ENCODE peak calls at places on chromosomes 11 and 22, in eight cellular contexts. One of them, this sample, is unnamed.

GRCh38 chr11:74339619-74340018 is 28.2 kb upstream of the P4HA3 start:
- DNase-seq in NCI-H748 treated with DMSO at 0.1 percent for 48 hours: no peak
- DNase-seq in NCI-H1930: no peak
- DNase-seq in HAP-1: no peak
- DNase-seq in LoVo: no peak
- DNase-seq in activated CD4-positive, CD25-positive, alpha-beta regulatory T cell: no peak
- DNase-seq in CD8-positive, alpha-beta T cell: no peak
- DNase-seq in uterus: no peak
- DNase-seq in this sample: no peak

GRCh38 chr22:27489265-27489675 is 312.3 kb downstream of the MN1 start:
- DNase-seq in NCI-H748 treated with DMSO at 0.1 percent for 48 hours: no peak
- DNase-seq in NCI-H1930: no peak
- DNase-seq in HAP-1: no peak
- DNase-seq in LoVo: peak
- DNase-seq in activated CD4-positive, CD25-positive, alpha-beta regulatory T cell: no peak
- DNase-seq in CD8-positive, alpha-beta T cell: no peak
- DNase-seq in uterus: no peak
- DNase-seq in this sample: peak

GRCh38 chr11:58963551-58964075 is 24.3 kb downstream of the GLYATL1 start:
- DNase-seq in NCI-H748 treated with DMSO at 0.1 percent for 48 hours: no peak
- DNase-seq in NCI-H1930: no peak
- DNase-seq in HAP-1: no peak
- DNase-seq in LoVo: no peak
- DNase-seq in activated CD4-positive, CD25-positive, alpha-beta regulatory T cell: no peak
- DNase-seq in CD8-positive, alpha-beta T cell: no peak
- DNase-seq in uterus: no peak
- DNase-seq in this sample: peak

GRCh38 chr11:10540546-10540914 is 457 bp downstream of the RNF141 start:
- DNase-seq in NCI-H748 treated with DMSO at 0.1 percent for 48 hours: peak
- DNase-seq in NCI-H1930: no peak
- DNase-seq in HAP-1: peak
- DNase-seq in LoVo: peak
- DNase-seq in activated CD4-positive, CD25-positive, alpha-beta regulatory T cell: no peak
- DNase-seq in CD8-positive, alpha-beta T cell: no peak
- DNase-seq in uterus: no peak
- DNase-seq in this sample: peak

GRCh38 chr11:124415356-124415923 is 9.2 kb downstream of the OR8B4 start:
- DNase-seq in NCI-H748 treated with DMSO at 0.1 percent for 48 hours: peak
- DNase-seq in NCI-H1930: no peak
- DNase-seq in HAP-1: no peak
- DNase-seq in LoVo: peak
- DNase-seq in activated CD4-positive, CD25-positive, alpha-beta regulatory T cell: no peak
- DNase-seq in CD8-positive, alpha-beta T cell: no peak
- DNase-seq in uterus: no peak
- DNase-seq in this sample: peak

GRCh38 chr11:20933958-20934357 is 264.6 kb downstream of the NELL1 start:
- DNase-seq in NCI-H748 treated with DMSO at 0.1 percent for 48 hours: no peak
- DNase-seq in NCI-H1930: no peak
- DNase-seq in HAP-1: no peak
- DNase-seq in LoVo: no peak
- DNase-seq in activated CD4-positive, CD25-positive, alpha-beta regulatory T cell: no peak
- DNase-seq in CD8-positive, alpha-beta T cell: no peak
- DNase-seq in uterus: no peak
- DNase-seq in this sample: no peak

GRCh38 chr11:45745065-45745811 is 59.7 kb upstream of the SLC35C1 start:
- DNase-seq in NCI-H748 treated with DMSO at 0.1 percent for 48 hours: no peak
- DNase-seq in NCI-H1930: no peak
- DNase-seq in HAP-1: no peak
- DNase-seq in LoVo: no peak
- DNase-seq in activated CD4-positive, CD25-positive, alpha-beta regulatory T cell: no peak
- DNase-seq in CD8-positive, alpha-beta T cell: no peak
- DNase-seq in uterus: peak
- DNase-seq in this sample: no peak

GRCh38 chr11:64670975-64671374 is 52.0 kb downstream of the NRXN2 start:
- DNase-seq in NCI-H748 treated with DMSO at 0.1 percent for 48 hours: no peak
- DNase-seq in NCI-H1930: no peak
- DNase-seq in HAP-1: no peak
- DNase-seq in LoVo: no peak
- DNase-seq in activated CD4-positive, CD25-positive, alpha-beta regulatory T cell: no peak
- DNase-seq in CD8-positive, alpha-beta T cell: no peak
- DNase-seq in uterus: no peak
- DNase-seq in this sample: no peak

GRCh38 chr22:45235101-45235777 is 5.5 kb downstream of the KIAA0930 start:
- DNase-seq in NCI-H748 treated with DMSO at 0.1 percent for 48 hours: no peak
- DNase-seq in NCI-H1930: no peak
- DNase-seq in HAP-1: no peak
- DNase-seq in LoVo: no peak
- DNase-seq in activated CD4-positive, CD25-positive, alpha-beta regulatory T cell: no peak
- DNase-seq in CD8-positive, alpha-beta T cell: no peak
- DNase-seq in uterus: no peak
- DNase-seq in this sample: no peak

GRCh38 chr22:39311592-39312400 is 7.6 kb downstream of the RPL3 start:
- DNase-seq in NCI-H748 treated with DMSO at 0.1 percent for 48 hours: no peak
- DNase-seq in NCI-H1930: no peak
- DNase-seq in HAP-1: peak
- DNase-seq in LoVo: peak
- DNase-seq in activated CD4-positive, CD25-positive, alpha-beta regulatory T cell: no peak
- DNase-seq in CD8-positive, alpha-beta T cell: no peak
- DNase-seq in uterus: no peak
- DNase-seq in this sample: no peak

GRCh38 chr22:36323855-36324331 is 63.9 kb downstream of the MYH9 start:
- DNase-seq in NCI-H748 treated with DMSO at 0.1 percent for 48 hours: no peak
- DNase-seq in NCI-H1930: no peak
- DNase-seq in HAP-1: no peak
- DNase-seq in LoVo: no peak
- DNase-seq in activated CD4-positive, CD25-positive, alpha-beta regulatory T cell: no peak
- DNase-seq in CD8-positive, alpha-beta T cell: peak
- DNase-seq in uterus: peak
- DNase-seq in this sample: peak

GRCh38 chr11:67563354-67564114 is 20.1 kb upstream of the GSTP1 start:
- DNase-seq in NCI-H748 treated with DMSO at 0.1 percent for 48 hours: no peak
- DNase-seq in NCI-H1930: no peak
- DNase-seq in HAP-1: peak
- DNase-seq in LoVo: peak
- DNase-seq in activated CD4-positive, CD25-positive, alpha-beta regulatory T cell: no peak
- DNase-seq in CD8-positive, alpha-beta T cell: no peak
- DNase-seq in uterus: peak
- DNase-seq in this sample: peak

GRCh38 chr11:47314992-47315391 is 37.5 kb downstream of the MYBPC3 start:
- DNase-seq in NCI-H748 treated with DMSO at 0.1 percent for 48 hours: no peak
- DNase-seq in NCI-H1930: no peak
- DNase-seq in HAP-1: no peak
- DNase-seq in LoVo: no peak
- DNase-seq in activated CD4-positive, CD25-positive, alpha-beta regulatory T cell: no peak
- DNase-seq in CD8-positive, alpha-beta T cell: no peak
- DNase-seq in uterus: no peak
- DNase-seq in this sample: no peak

GRCh38 chr22:46008836-46009596 is 32.1 kb upstream of the WNT7B start:
- DNase-seq in NCI-H748 treated with DMSO at 0.1 percent for 48 hours: no peak
- DNase-seq in NCI-H1930: no peak
- DNase-seq in HAP-1: no peak
- DNase-seq in LoVo: no peak
- DNase-seq in activated CD4-positive, CD25-positive, alpha-beta regulatory T cell: no peak
- DNase-seq in CD8-positive, alpha-beta T cell: no peak
- DNase-seq in uterus: peak
- DNase-seq in this sample: no peak

GRCh38 chr11:110472858-110473257 is 43.1 kb downstream of the FDX1 start:
- DNase-seq in NCI-H748 treated with DMSO at 0.1 percent for 48 hours: no peak
- DNase-seq in NCI-H1930: no peak
- DNase-seq in HAP-1: no peak
- DNase-seq in LoVo: peak
- DNase-seq in activated CD4-positive, CD25-positive, alpha-beta regulatory T cell: no peak
- DNase-seq in CD8-positive, alpha-beta T cell: no peak
- DNase-seq in uterus: no peak
- DNase-seq in this sample: no peak

GRCh38 chr11:94279996-94280395 is 24.4 kb upstream of the IZUMO1R start:
- DNase-seq in NCI-H748 treated with DMSO at 0.1 percent for 48 hours: no peak
- DNase-seq in NCI-H1930: no peak
- DNase-seq in HAP-1: no peak
- DNase-seq in LoVo: no peak
- DNase-seq in activated CD4-positive, CD25-positive, alpha-beta regulatory T cell: no peak
- DNase-seq in CD8-positive, alpha-beta T cell: no peak
- DNase-seq in uterus: no peak
- DNase-seq in this sample: no peak

GRCh38 chr11:13929551-13929950 is 33.0 kb upstream of the SPON1 start:
- DNase-seq in NCI-H748 treated with DMSO at 0.1 percent for 48 hours: no peak
- DNase-seq in NCI-H1930: no peak
- DNase-seq in HAP-1: no peak
- DNase-seq in LoVo: no peak
- DNase-seq in activated CD4-positive, CD25-positive, alpha-beta regulatory T cell: no peak
- DNase-seq in CD8-positive, alpha-beta T cell: no peak
- DNase-seq in uterus: no peak
- DNase-seq in this sample: no peak

GRCh38 chr11:62805991-62806441 is 776 bp upstream of the NXF1 start:
- DNase-seq in NCI-H748 treated with DMSO at 0.1 percent for 48 hours: no peak
- DNase-seq in NCI-H1930: no peak
- DNase-seq in HAP-1: peak
- DNase-seq in LoVo: no peak
- DNase-seq in activated CD4-positive, CD25-positive, alpha-beta regulatory T cell: no peak
- DNase-seq in CD8-positive, alpha-beta T cell: peak
- DNase-seq in uterus: no peak
- DNase-seq in this sample: peak

GRCh38 chr11:35084817-35085424 is 54.0 kb upstream of the CD44 start:
- DNase-seq in NCI-H748 treated with DMSO at 0.1 percent for 48 hours: no peak
- DNase-seq in NCI-H1930: no peak
- DNase-seq in HAP-1: no peak
- DNase-seq in LoVo: no peak
- DNase-seq in activated CD4-positive, CD25-positive, alpha-beta regulatory T cell: no peak
- DNase-seq in CD8-positive, alpha-beta T cell: no peak
- DNase-seq in uterus: no peak
- DNase-seq in this sample: no peak

This sample was measured in astrocyte of the spinal cord.